ENCODE peak calls at places on chromosome 9, in four cellular contexts. V is GM12865, I is lower lobe of right lung, N is right atrium auricular region. S is an unnamed sample.

GRCh38 chr9:32955655-32956478 is 45.6 kb downstream of the APTX start:
- DNase-seq in N (no peak), I (no peak), V (no peak), S (no peak)

GRCh38 chr9:125455132-125455531 is 193.5 kb downstream of the GAPVD1 start:
- DNase-seq in N (no peak), I (no peak), V (no peak), S (no peak)

GRCh38 chr9:11973511-11973910 is 719.7 kb upstream of the TYRP1 start:
- DNase-seq in V (no peak), N (no peak), I (no peak), S (no peak)

GRCh38 chr9:89593776-89594427 is 10.9 kb upstream of the GADD45G start:
- DNase-seq in N (peak; percentile 57), I (peak; percentile 68), V (peak; percentile 69), S (no peak)

GRCh38 chr9:133043449-133044035 is 12.7 kb downstream of the GTF3C5 start:
- DNase-seq in N (no peak), I (no peak), V (no peak), S (no peak)

GRCh38 chr9:37037744-37038640 is 3.9 kb upstream of the PAX5 start:
- DNase-seq in N (no peak), V (peak; percentile 70), I (no peak), S (no peak)

GRCh38 chr9:79471577-79472543 is 99.9 kb upstream of the TLE4 start:
- DNase-seq in V (peak; percentile 24), N (peak; percentile 61), I (peak; percentile 51), S (no peak)

GRCh38 chr9:93080406-93080805 is 15.6 kb upstream of the CARD19 start:
- DNase-seq in V (no peak), I (peak; percentile 28), N (no peak), S (no peak)

GRCh38 chr9:4116091-4116581 is 183.7 kb downstream of the GLIS3 start:
- DNase-seq in N (no peak), I (no peak), V (no peak), S (no peak)

GRCh38 chr9:35750256-35750531 is 1.1 kb downstream of the RGP1 start:
- DNase-seq in I (no peak), V (no peak), N (no peak), S (no peak)
- H3K4me3 ChIP-seq in I (peak overlapping the region; percentile 95), V (peak overlapping the region; percentile 70), N (no peak overlapping the region), S (peak overlapping the region; percentile 75)

DNA sequence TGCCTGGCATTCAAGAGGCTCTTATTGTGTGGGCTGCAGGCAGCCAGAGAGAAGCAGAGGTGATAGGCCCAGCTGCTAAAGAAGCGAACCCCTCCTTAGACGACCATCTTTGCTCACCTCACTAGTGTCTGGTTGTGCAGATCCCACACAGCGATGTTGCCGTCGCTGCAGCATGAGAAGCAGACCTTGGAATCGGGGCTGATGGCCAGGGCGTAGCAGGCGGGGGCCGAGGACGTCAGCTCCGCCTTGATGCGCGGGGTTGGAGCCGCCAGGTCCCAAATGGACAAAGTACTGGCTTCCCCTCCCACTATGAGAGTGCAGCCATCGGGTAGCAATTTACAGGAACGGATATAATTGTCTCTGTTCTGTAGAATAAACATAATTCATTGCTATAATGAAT is 98.7 kb downstream of the TLE1 start:
- DNase-seq in V (no peak), I (no peak), N (no peak), S (no peak)
- TF ChIP-seq CTCF in V (no peak), I (no peak), N (no peak), S (no peak)

GRCh38 chr9:128887049-128887448 is 5.1 kb downstream of the LRRC8A start:
- DNase-seq in N (no peak), V (no peak), I (no peak), S (no peak)

GRCh38 chr9:128887914-128888350 is 6.0 kb downstream of the LRRC8A start:
- DNase-seq in I (no peak), V (no peak), N (no peak), S (no peak)

GRCh38 chr9:128885376-128885775 is 3.4 kb downstream of the LRRC8A start:
- DNase-seq in I (no peak), V (no peak), N (no peak), S (no peak)

GRCh38 chr9:128885798-128886197 is 3.9 kb downstream of the LRRC8A start:
- DNase-seq in N (no peak), I (no peak), V (no peak), S (no peak)

DNA sequence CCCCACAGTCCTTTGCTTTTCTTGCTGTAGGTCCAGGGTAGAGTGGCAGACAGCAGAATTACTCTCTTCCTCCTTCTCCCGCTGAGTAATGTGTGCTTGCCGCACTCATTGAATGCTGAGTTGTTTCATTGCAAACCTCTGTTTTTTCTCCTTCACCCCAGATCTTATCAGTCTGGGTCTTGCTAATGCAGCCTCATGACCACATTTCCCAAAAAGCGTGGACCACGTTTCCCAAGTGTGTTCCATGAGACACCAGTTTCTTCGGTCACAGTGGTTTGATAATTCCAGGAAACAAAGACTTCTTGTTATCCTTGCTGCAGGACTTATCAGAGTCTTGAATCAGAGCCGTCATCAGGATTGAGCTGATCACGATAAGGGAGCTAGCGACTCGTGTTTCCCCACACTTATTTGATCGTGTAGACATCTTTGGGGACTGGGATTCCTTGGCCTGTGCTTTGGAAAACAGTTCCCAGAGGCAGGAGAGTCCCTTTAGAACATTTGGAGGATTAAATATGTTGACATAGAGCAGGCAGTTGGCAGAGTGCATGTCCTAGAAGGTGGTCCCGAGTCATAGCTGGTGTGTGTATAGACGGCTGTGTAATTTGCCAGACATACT is 4.4 kb downstream of the LRRC8A start:
- DNase-seq in V (no peak), N (no peak), I (no peak), S (no peak)
- H3K4me3 ChIP-seq in V (no peak overlapping the region), N (no peak overlapping the region), I (peak overlapping the region; percentile 18), S (no peak overlapping the region)

DNA sequence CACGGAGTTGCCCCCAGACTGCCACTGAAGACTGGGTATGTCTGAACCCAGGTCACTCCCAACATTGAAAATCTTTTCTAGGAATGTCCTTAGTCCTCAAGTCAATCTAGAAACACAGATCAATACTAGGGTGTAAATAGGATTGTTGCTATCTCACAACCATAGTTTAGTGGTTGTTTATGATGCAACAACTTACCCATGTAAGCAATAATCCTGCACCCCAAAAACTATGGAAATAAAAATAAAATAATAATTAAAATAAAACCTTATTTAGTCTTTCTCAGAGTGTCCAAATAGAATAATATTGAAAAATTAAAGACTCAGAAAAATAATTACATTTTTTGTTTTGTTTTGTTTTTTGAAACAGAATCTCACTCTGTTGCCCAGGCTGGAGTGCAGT is 66.3 kb upstream of the FUBP3 start:
- DNase-seq in N (no peak), V (no peak), I (no peak), S (no peak)
- TF ChIP-seq CTCF in N (no peak), V (no peak), I (no peak), S (no peak)

GRCh38 chr9:134294228-134295071 is 31.8 kb upstream of the RXRA start:
- DNase-seq in V (no peak), I (peak; percentile 46), N (peak; percentile 67), S (no peak)
- H3K4me3 ChIP-seq in V (no peak overlapping the region), I (peak overlapping the region; percentile 39), N (no peak overlapping the region), S (no peak overlapping the region)

S was measured in epithelial cell of proximal tubule.